ENCODE peak calls at places on chromosomes 5 and 9, in four cellular contexts. J is IMR-90, T is lung, M is endodermal cell. F is an unnamed sample.

GRCh38 chr5:102545175-102545574 is 46.4 kb upstream of the SLCO6A1 start:
- DNase-seq in J (no peak), T (no peak), M (peak; percentile 90), F (no peak)

GRCh38 chr9:136438909-136439549 is 616 bp downstream of the INPP5E start:
- DNase-seq in J (peak; percentile 11), T (no peak), M (peak; percentile 75), F (peak; percentile 19)

GRCh38 chr9:83130541-83130940 is 67.6 kb upstream of the RASEF start:
- DNase-seq in J (no peak), T (no peak), M (no peak), F (no peak)

GRCh38 chr5:91011029-91011428 is 372.1 kb downstream of the ARRDC3 start:
- DNase-seq in J (no peak), T (no peak), M (no peak), F (no peak)

GRCh38 chr5:77630246-77631165 is 8.0 kb downstream of the OTP start:
- DNase-seq in J (no peak), T (no peak), M (peak; percentile 90), F (peak; percentile 47)

GRCh38 chr5:14946813-14947640 is 75.4 kb upstream of the ANKH start:
- DNase-seq in J (no peak), T (no peak), M (no peak), F (no peak)

GRCh38 chr5:129460951-129461815 is 1.1 kb downstream of the ADAMTS19 start:
- DNase-seq in J (no peak), T (no peak), M (peak; percentile 88), F (no peak)

GRCh38 chr5:117131876-117132275 is 557.3 kb upstream of the SEMA6A start:
- DNase-seq in J (no peak), T (no peak), M (no peak), F (no peak)

GRCh38 chr5:20291766-20292165 is 303.8 kb upstream of the CDH18 start:
- DNase-seq in J (no peak), T (no peak), M (no peak), F (no peak)

GRCh38 chr9:74496819-74497749 is at the start of gene RORB:
- DNase-seq in J (peak; percentile 5), T (no peak), M (peak; percentile 93), F (peak; percentile 80)

GRCh38 chr9:91354846-91355245 is 6.9 kb downstream of the AUH start:
- DNase-seq in J (peak; percentile 43), T (no peak), M (no peak), F (no peak)

GRCh38 chr5:62306494-62307363 is 723 bp downstream of the KIF2A start:
- DNase-seq in J (peak; percentile 35), T (peak; percentile 35), M (peak; percentile 82), F (peak; percentile 51)

GRCh38 chr9:129309906-129310305 is 131.8 kb upstream of the IER5L start:
- DNase-seq in J (no peak), T (no peak), M (no peak), F (no peak)

GRCh38 chr9:111622626-111623025 is 8.5 kb upstream of the DNAJC25 start:
- DNase-seq in J (peak; percentile 83), T (peak; percentile 72), M (no peak), F (peak; percentile 80)

GRCh38 chr5:82295959-82296557 is 17.9 kb upstream of the RPS23 start:
- DNase-seq in J (no peak), T (no peak), M (no peak), F (no peak)

GRCh38 chr5:129172561-129172960 is 78.0 kb downstream of the ISOC1 start:
- DNase-seq in J (no peak), T (no peak), M (no peak), F (no peak)

GRCh38 chr9:82327641-82328040 is 339.1 kb downstream of the SPATA31D1 start:
- DNase-seq in J (no peak), T (no peak), M (no peak), F (no peak)

GRCh38 chr5:93890657-93891056 is 149.3 kb upstream of the POU5F2 start:
- DNase-seq in J (no peak), T (no peak), M (no peak), F (no peak)

GRCh38 chr5:42858031-42858643 is 46.4 kb upstream of the SELENOP start:
- DNase-seq in J (no peak), T (no peak), M (no peak), F (no peak)

GRCh38 chr5:91281409-91281808 is 101.7 kb downstream of the ARRDC3 start:
- DNase-seq in J (peak; percentile 85), T (no peak), M (no peak), F (peak; percentile 48)

GRCh38 chr9:8779478-8779877 is 979.9 kb upstream of the DMAC1 start:
- DNase-seq in J (no peak), T (no peak), M (peak; percentile 54), F (no peak)

GRCh38 chr5:113202904-113203716 is 226.5 kb downstream of the DCP2 start:
- DNase-seq in J (peak; percentile 63), T (peak; percentile 33), M (peak; percentile 91), F (peak; percentile 74)

GRCh38 chr9:8571648-8572047 is 772.1 kb upstream of the DMAC1 start:
- DNase-seq in J (no peak), T (no peak), M (no peak), F (no peak)

GRCh38 chr5:31319338-31319737 is 125.9 kb downstream of the CDH6 start:
- DNase-seq in J (no peak), T (no peak), M (no peak), F (no peak)

DNA sequence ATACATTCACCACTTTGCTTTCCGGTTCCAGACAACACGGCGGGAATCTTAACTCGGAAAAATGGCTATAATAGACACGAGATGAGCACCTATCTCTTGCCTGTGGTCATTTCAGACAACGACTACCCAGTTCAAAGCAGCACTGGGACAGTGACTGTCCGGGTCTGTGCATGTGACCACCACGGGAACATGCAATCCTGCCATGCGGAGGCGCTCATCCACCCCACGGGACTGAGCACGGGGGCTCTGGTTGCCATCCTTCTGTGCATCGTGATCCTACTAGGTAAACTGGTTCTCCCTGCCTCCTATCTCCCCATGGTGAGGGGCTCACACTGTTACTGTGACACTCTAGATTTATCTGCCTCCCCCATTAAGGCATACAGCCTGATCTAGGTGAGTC is 124.2 kb downstream of the CDH6 start:
- DNase-seq in J (no peak), T (no peak), M (peak; percentile 88), F (no peak)
- TF ChIP-seq CTCF in J (no peak), T (no peak), M (peak; percentile 76), F (no peak)

GRCh38 chr5:179264641-179265528 is 80.4 kb downstream of the ADAMTS2 start:
- DNase-seq in J (no peak), T (no peak), M (peak; percentile 61), F (peak; percentile 41)
- H3K27ac ChIP-seq in J (peak overlapping the region; percentile 96), T (no peak overlapping the region), M (no peak overlapping the region), F (no peak overlapping the region)

GRCh38 chr5:124524552-124525232 is 221.7 kb downstream of the ZNF608 start:
- DNase-seq in J (no peak), T (no peak), M (no peak), F (no peak)
- TF ChIP-seq CTCF in J (no peak), T (no peak), M (peak; percentile 55), F (no peak)

DNA sequence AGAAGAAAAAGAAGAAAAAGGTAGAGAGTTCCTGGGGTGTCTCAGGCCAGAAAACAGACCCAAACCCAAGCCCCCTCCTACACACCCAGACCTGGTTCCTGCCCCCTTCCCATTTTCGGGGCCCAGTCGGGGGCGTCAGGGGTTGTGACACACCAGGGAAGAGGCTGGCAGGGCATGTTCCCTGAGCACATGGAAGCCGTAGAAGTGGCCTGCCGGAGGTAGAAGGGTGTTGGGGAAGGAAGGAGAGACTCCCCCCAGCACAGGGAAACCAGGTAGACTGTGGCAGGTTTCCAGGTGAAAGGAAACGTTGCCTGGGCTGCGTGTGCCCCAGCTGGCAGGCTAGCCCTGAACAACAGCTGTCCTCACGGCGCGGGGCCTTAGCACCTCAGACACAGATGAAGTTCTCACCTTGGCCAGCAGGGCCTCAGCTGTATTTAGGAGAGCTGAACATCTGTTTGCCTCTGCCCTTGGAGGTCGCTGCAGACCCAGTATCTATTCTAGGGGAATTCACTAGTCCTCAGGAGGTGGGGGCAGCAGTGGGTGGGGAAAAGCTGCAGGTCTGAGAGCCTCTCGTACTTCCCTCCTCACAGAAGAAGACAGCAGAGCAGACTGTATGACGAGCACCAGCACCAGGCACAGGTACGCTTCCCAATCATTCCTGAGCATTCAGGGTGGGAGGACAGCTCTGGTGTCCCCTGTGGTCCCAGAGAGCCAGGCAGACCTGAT is 14.1 kb downstream of the CD74 start:
- DNase-seq in J (no peak), T (no peak), M (peak; percentile 84), F (no peak)
- H3K27ac ChIP-seq in J (peak overlapping the region; percentile 39), T (no peak overlapping the region), M (no peak overlapping the region), F (no peak overlapping the region)

DNA sequence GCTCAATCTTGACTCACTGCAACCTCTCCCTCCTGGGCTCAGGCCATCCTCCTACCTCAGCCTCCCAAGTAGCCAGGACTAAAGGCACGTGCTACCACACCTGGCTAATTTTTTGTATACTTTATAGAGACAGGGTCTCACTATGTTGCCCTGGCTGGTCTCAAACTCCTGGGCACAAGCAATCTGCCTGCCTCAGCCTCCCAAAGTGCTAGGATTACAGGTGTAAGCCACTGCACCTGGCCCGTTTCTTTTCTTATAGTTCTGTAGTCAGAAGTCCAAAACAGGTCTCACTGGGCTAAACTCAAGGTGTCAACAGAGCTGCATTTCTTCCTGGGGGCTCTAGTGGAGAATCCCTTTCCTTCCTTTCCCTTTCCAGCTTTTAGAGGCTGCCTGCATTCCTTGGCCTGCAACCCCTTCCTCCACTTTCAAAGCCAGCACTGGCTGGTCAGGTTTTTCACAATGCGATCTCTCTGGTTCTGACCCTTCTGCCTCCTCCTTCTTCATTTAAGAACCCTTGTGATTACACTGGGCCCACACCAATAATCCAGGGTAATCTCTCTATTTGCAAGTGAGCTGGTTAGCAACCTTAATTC is 16.3 kb downstream of the IRF1 start:
- DNase-seq in J (no peak), T (no peak), M (no peak), F (no peak)
- TF ChIP-seq CTCF in J (no peak), T (no peak), M (no peak), F (no peak)

DNA sequence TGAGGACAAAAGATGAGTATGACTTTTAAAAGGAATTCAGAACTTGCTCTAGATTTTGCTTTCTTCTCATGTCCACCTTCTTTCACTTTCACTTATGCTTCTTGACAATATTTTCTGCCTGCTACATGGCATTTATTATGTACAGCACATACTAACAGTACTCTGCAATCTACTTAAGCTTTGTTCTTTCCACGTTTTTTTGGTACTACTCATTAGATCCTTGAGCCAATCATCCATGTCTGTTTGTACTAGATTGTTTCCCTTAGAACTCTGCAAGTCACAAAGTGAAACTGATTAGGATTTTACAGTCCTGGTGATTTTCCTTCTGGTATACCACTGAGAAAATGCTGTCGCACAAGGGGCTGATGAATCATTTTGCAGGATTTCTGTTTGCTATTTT is 78.3 kb downstream of the PARP8 start:
- DNase-seq in J (peak; percentile 74), T (no peak), M (no peak), F (no peak)
- H3K27ac ChIP-seq in J (no peak overlapping the region), T (no peak overlapping the region), M (no peak overlapping the region), F (peak overlapping the region; percentile 69)